ENCODE peak calls at places on chromosome 16, in four cellular contexts. Z is neural progenitor cell, S is HL-60, Q is A549. G is an unnamed sample.

GRCh38 chr16:56667581-56668571 is at the start of gene MT1G:
- DNase-seq in Z (no peak), Q (no peak), S (peak), G (peak)

GRCh38 chr16:27402964-27403600 is 1.1 kb downstream of the IL21R start:
- DNase-seq in Z (no peak), Q (no peak), S (no peak), G (no peak)

GRCh38 chr16:30875881-30876791 is 17.7 kb downstream of the BCL7C start:
- DNase-seq in S (no peak), Q (no peak), Z (peak), G (peak)

GRCh38 chr16:24833352-24833751 is 12.4 kb upstream of the SLC5A11 start:
- DNase-seq in Q (no peak), Z (no peak), S (no peak), G (no peak)

GRCh38 chr16:79943738-79944137 is 343.2 kb upstream of the MAF start:
- DNase-seq in S (no peak), Z (no peak), Q (no peak), G (no peak)

GRCh38 chr16:58126451-58126968 is 2.7 kb downstream of the CFAP20 start:
- DNase-seq in Q (no peak), Z (no peak), S (no peak), G (no peak)

GRCh38 chr16:82653550-82654511 is 27.1 kb downstream of the CDH13 start:
- DNase-seq in Z (no peak), Q (peak), S (no peak), G (peak)

GRCh38 chr16:89268987-89269735 is 51.7 kb downstream of the ZNF778 start:
- DNase-seq in S (no peak), Z (no peak), Q (no peak), G (no peak)

GRCh38 chr16:71283612-71284011 is 5.6 kb downstream of the CMTR2 start:
- DNase-seq in Z (no peak), S (no peak), Q (no peak), G (no peak)

GRCh38 chr16:24988593-24989338 is 26.4 kb downstream of the ARHGAP17 start:
- DNase-seq in Z (no peak), Q (peak), S (no peak), G (peak)

GRCh38 chr16:57807252-57807967 is 5.1 kb upstream of the KIFC3 start:
- DNase-seq in S (no peak), Z (no peak), Q (peak), G (peak)

GRCh38 chr16:11914759-11915643 is 755 bp downstream of the GSPT1 start:
- DNase-seq in S (peak), Z (peak), Q (no peak), G (peak)

DNA sequence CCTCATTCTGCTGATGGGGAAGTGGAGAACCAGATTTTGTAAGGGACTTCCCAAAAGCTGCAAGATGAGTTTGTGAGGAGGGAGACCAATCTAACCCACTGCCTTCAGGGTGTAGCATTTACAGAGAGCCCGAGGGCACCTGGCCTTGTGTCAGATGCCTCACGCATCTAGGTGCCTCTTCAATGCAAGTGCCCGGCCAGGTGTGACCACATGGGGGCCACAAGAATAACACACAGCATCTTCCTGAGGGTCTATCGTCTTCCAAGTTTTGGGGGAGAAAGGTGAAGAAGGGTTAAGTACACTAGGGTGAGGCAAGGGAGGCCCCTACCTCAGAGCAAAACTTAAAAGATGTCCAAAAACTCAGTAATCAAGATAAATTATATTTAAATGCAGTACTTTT is 401.7 kb upstream of the CDH5 start:
- DNase-seq in Z (no peak), S (no peak), Q (no peak), G (no peak)
- TF ChIP-seq CTCF in Z (no peak), S (no peak), Q (no peak), G (no peak)

GRCh38 chr16:67028555-67029248 is at the start of gene CBFB:
- DNase-seq in Q (peak), S (peak), Z (peak), G (peak)

GRCh38 chr16:67027046-67027445 is 1.9 kb upstream of the CBFB start:
- DNase-seq in Z (no peak), S (no peak), Q (no peak), G (no peak)

GRCh38 chr16:67030221-67030962 is 1.4 kb downstream of the CBFB start:
- DNase-seq in Z (no peak), S (no peak), Q (no peak), G (peak)

GRCh38 chr16:67028167-67028554 is 788 bp upstream of the CBFB start:
- DNase-seq in S (no peak), Q (no peak), Z (no peak), G (no peak)

DNA sequence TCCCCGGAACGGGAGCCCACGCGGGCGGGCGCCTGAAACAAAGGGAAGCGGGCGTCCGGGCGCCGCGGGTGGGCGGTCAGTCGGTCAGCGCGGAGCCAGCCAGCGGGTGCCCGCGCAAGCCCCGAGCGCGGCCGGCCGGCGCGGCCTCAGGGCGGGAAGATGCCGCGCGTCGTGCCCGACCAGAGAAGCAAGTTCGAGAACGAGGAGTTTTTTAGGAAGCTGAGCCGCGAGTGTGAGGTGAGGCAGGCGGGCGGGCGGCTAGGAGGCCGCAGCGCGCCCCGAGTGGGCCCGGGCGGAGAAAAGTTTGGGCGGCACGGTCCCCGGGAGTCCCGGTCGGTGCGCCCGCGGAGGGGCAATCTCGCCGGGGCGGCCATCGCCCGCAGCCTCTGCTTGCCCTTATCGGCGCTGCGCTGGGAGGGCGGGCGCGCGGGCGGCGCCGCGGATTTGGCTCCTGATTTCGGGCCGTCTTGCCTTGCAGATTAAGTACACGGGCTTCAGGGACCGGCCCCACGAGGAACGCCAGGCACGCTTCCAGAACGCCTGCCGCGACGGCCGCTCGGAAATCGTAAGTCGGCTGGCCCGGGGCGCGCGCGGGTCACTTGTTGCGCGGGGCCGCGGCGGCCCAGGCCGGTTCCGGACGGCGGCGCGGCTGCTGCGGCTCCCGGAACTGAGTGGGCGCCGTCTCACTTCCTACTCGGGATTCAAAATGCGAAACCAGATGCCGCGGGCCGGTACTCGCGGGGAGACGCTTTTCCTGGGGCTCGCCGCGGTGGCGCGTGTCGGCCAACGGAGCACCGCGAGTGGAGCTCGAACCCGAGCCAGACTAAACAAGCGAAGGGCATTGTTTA is 524 bp downstream of the CBFB start:
- DNase-seq in Z (peak), S (peak), Q (peak), G (peak)
- H3K27ac ChIP-seq in Z (no peak), S (peak), Q (peak), G (peak)

GRCh38 chr16:85210423-85211169 is 98.3 kb upstream of the CIBAR2 start:
- DNase-seq in Q (no peak), S (no peak), Z (no peak), G (no peak)

GRCh38 chr16:85211247-85211910 is 99.1 kb upstream of the CIBAR2 start:
- DNase-seq in S (no peak), Z (no peak), Q (no peak), G (no peak)

GRCh38 chr16:85208643-85209520 is 96.6 kb upstream of the CIBAR2 start:
- DNase-seq in S (no peak), Q (no peak), Z (no peak), G (no peak)

GRCh38 chr16:85208181-85208580 is 95.9 kb upstream of the CIBAR2 start:
- DNase-seq in S (no peak), Q (no peak), Z (no peak), G (no peak)

DNA sequence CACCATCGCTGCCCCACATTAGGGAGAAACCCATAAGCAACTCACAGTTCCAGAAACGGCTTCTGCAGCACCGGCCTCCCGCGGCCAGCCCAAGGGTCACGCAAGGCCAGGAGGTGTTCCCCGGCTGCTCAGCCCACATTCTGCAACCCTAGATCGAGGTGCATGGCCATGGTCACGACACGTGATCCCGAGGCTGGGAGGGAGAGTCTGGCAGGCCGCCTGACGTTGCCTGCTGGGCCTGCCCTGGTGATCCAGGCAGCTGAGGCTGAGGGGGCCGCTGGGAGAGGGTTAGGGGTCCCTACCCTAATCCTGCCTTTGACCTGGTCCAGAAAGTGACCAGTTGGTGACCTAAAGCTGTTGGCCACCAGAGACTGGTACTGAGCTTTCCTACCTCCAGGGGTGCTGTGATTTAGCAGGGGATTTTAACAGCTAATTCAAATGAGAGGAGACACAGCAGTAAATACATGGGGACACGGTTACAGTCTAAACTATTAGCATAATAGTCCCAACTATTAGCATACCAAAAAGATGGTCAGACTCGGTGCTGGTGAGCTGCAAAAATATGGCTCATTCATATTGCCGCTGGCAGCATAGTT is 97.4 kb upstream of the CIBAR2 start:
- DNase-seq in S (no peak), Q (no peak), Z (no peak), G (no peak)
- TF ChIP-seq CTCF in S (no peak), Q (no peak), Z (no peak), G (no peak)

GRCh38 chr16:83936581-83937165 is 16.4 kb upstream of the OSGIN1 start:
- DNase-seq in Q (no peak), Z (no peak), S (no peak), G (no peak)

GRCh38 chr16:83934684-83934977 is 18.4 kb upstream of the OSGIN1 start:
- DNase-seq in S (no peak), Q (no peak), Z (no peak), G (no peak)

GRCh38 chr16:83933885-83934683 is 19.0 kb upstream of the OSGIN1 start:
- DNase-seq in Z (no peak), S (no peak), Q (no peak), G (no peak)

GRCh38 chr16:83935858-83936255 is 17.2 kb upstream of the OSGIN1 start:
- DNase-seq in Z (no peak), Q (no peak), S (no peak), G (no peak)

DNA sequence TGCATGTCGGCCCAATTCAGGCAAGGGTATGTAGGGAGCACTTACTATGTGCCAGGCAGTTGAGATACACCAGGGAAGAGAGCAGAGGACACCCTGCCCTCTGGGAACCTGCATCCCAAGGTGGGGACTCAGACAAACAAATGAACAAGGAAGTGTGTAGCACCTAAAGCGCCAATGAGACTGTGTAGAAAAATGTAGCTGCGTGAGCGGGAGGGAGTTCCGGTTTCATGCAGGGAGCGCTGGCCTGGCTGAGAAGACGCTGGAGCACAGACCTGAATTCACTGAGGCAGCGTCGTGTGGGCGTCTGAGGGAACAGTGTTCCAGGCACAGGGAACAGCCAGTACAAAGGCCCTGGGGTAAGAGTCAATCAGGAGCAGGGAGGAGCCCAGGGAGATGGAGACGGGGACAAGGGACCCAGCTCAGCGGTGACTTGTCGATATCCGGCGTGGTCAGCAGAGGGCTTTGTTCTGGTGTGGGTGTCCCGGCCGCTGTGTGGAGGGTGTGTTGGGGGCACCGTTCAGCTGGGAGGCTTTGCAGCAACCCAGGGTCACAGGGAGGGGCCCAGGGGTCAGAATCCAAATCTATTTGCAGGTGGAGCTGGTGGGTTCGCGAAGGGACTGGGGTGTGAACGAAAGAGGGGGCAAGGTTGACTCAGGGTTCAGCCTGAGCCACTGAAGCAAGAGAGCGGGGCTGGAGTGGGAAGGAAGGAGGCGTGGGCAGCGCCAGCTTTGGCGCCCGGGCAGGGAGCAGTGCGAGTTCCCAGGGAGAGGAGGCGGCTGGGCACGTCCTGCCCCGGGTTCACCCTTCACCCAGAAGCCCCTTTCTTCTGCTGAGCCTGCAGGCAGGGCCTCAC is 17.8 kb upstream of the OSGIN1 start:
- DNase-seq in Q (no peak), Z (no peak), S (no peak), G (no peak)
- H3K27ac ChIP-seq in Q (no peak), Z (no peak), S (peak), G (no peak)

DNA sequence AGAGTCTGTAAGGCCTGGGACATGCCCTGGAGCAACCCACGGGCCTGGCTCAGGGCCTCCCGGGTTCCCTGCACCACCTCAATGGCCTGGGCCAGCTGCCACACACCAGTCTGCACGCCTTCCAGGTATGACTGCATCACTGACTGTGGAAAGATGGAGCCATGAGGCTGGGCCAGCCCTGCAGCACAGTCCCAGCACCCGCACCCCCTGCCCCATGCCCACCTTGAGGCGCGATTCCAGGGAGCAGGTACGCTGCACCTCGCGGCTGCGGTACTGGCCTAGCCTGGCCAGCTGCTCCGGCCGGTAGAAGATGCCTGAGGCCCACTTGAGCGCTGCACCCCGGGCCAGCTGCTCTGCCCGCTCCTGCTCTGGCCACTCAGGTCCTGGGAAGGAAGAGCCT is 1.1 kb downstream of the EXOC3L1 start:
- DNase-seq in Z (no peak), Q (no peak), S (no peak), G (no peak)
- TF ChIP-seq CTCF in Z (no peak), Q (no peak), S (no peak), G (no peak)

DNA sequence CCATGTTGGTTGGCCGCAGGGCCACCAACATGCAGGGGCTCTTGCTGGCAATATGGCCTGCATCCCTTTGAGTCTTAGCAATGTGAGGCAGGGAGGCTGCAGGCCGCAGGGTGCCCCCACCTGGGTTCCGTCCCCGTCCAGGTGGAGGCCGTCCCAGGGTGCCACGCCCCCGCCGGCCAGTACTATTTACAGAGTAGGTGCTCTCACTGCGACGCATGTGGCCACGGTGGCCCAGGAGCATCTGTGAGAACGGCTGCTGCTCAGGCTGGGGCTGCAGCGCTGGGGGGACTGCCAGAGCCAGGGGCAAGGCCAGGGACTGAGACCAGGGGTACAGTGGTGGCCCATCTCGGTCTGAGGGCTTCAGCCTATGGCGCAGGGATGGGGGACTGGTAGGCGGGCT is 3.6 kb downstream of the MATCAP1 start:
- DNase-seq in Q (no peak), Z (no peak), S (no peak), G (no peak)
- H3K27ac ChIP-seq in Q (no peak), Z (no peak), S (no peak), G (no peak)

DNA sequence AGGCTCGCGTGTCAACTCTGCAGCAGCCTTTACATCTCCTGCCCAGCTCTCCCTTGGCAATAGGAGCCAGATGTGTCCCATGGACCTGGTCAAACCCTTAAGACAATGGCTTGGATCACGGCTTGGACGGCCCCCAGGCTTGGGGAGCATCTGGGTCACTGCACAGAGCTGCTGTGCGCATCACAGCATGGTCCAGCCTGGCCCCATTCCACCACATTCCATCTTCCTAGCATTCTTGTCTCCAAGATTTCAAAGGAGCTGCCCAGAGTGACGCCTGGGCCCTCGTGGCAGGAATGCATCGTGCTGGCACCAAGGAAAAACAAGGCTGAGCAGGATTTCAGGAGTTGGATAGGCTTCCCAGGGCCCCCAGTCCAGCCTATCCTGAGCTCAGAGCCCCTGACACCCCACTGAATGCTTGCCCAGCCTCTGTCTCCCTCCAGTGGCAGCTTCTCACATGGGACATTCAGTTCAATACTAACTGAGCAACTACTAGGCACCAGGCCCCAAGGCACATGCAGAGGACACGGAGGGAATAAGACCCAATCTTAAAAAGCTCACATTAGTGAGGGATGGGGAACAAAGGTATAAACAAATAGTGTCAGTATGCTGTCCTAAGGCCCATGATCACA is 34.3 kb downstream of the TK2 start:
- DNase-seq in S (no peak), Z (no peak), Q (peak), G (peak)
- TF ChIP-seq CTCF in S (peak), Z (peak), Q (peak), G (peak)